ENCODE peak calls at places on chromosomes 1 and 21, in six cellular contexts. U is NCI-H1417; P is CD4-positive, alpha-beta T cell; B is NCI-H774; E is stromal cell of bone marrow; N is Kasumi-1. I is an unnamed sample.
A peak's percentile ranks its signal among the peaks of the same experiment; 100 is the strongest.

GRCh38 chr1:110555807-110556470 is 37.0 kb upstream of the KCNA10 start:
- DNase-seq in P (no peak), N (no peak), U (no peak), B (no peak), E (no peak), I (no peak)

GRCh38 chr1:7826363-7826762 is 26.5 kb downstream of the UTS2 start:
- DNase-seq in B (no peak), N (no peak), U (no peak), E (no peak), P (no peak), I (no peak)

GRCh38 chr1:194707074-194707473 is 1520.7 kb upstream of the B3GALT2 start:
- DNase-seq in P (no peak), N (no peak), B (no peak), E (no peak), U (no peak), I (no peak)

GRCh38 chr1:87045757-87046422 is 131.5 kb downstream of the HS2ST1 start:
- DNase-seq in U (no peak), P (peak; percentile 49), N (no peak), E (no peak), B (no peak), I (no peak)

GRCh38 chr1:31421404-31422040 is 8.5 kb downstream of the SERINC2 start:
- DNase-seq in E (no peak), B (no peak), U (no peak), N (peak; percentile 59), P (no peak), I (no peak)

GRCh38 chr1:228009828-228010775 is 3.3 kb downstream of the WNT3A start:
- DNase-seq in U (no peak), B (no peak), E (no peak), P (no peak), N (no peak), I (no peak)

GRCh38 chr21:17784604-17785402 is 34.4 kb downstream of the C21orf91 start:
- DNase-seq in B (no peak), U (no peak), N (peak; percentile 20), E (no peak), P (no peak), I (no peak)

GRCh38 chr1:38527373-38527966 is 332.1 kb downstream of the RRAGC start:
- DNase-seq in B (no peak), E (no peak), N (no peak), P (peak; percentile 13), U (no peak), I (no peak)

GRCh38 chr1:1430114-1430982 is 5.1 kb upstream of the VWA1 start:
- DNase-seq in P (no peak), N (no peak), U (no peak), E (peak; percentile 30), B (no peak), I (peak; percentile 97)

GRCh38 chr1:146032613-146033219 is 11.2 kb upstream of the HJV start:
- DNase-seq in E (peak; percentile 38), B (no peak), N (peak; percentile 63), U (peak; percentile 31), P (no peak), I (no peak)

GRCh38 chr1:68811806-68812205 is 314.9 kb upstream of the DEPDC1 start:
- DNase-seq in N (no peak), U (peak; percentile 32), P (no peak), E (no peak), B (peak; percentile 6), I (no peak)

GRCh38 chr1:53393325-53393792 is 65.5 kb upstream of the LRP8 start:
- DNase-seq in U (peak; percentile 59), P (peak; percentile 63), E (peak; percentile 51), N (peak; percentile 47), B (peak; percentile 58), I (peak; percentile 3)

GRCh38 chr1:219296916-219297315 is 123.2 kb downstream of the LYPLAL1 start:
- DNase-seq in U (no peak), B (no peak), P (no peak), N (no peak), E (no peak), I (no peak)

GRCh38 chr1:71464016-71464415 is 383.2 kb upstream of the ZRANB2 start:
- DNase-seq in N (no peak), B (no peak), E (peak; percentile 13), U (no peak), P (no peak), I (no peak)

GRCh38 chr1:44423706-44424546 is 18.9 kb downstream of the RNF220 start:
- DNase-seq in B (no peak), N (peak; percentile 99), U (no peak), P (no peak), E (peak; percentile 63), I (no peak)

GRCh38 chr1:92291372-92291999 is 7.3 kb downstream of the GLMN start:
- DNase-seq in U (peak; percentile 28), B (no peak), P (no peak), N (peak; percentile 87), E (peak; percentile 50), I (peak; percentile 25)

GRCh38 chr1:94039514-94039870 is 81.5 kb downstream of the ABCA4 start:
- DNase-seq in B (peak; percentile 45), U (peak; percentile 64), N (peak; percentile 49), P (peak; percentile 26), E (peak; percentile 27), I (peak; percentile 50)

GRCh38 chr1:205680073-205680851 is at the start of gene SLC45A3:
- DNase-seq in B (peak; percentile 53), U (peak; percentile 39), N (peak; percentile 51), P (peak; percentile 31), E (no peak), I (no peak)

GRCh38 chr1:71490432-71490831 is 409.6 kb upstream of the ZRANB2 start:
- DNase-seq in E (no peak), U (no peak), P (no peak), N (no peak), B (no peak), I (no peak)

GRCh38 chr1:203408485-203409229 is 57.7 kb upstream of the FMOD start:
- DNase-seq in E (peak; percentile 81), B (no peak), N (no peak), U (no peak), P (no peak), I (no peak)

GRCh38 chr21:16424331-16424749 is 694.6 kb downstream of the USP25 start:
- DNase-seq in B (no peak), U (no peak), E (no peak), N (no peak), P (no peak), I (no peak)

GRCh38 chr1:200535605-200536004 is 84.9 kb downstream of the KIF14 start:
- DNase-seq in E (no peak), U (peak; percentile 22), N (peak; percentile 3), P (peak; percentile 2), B (no peak), I (no peak)

GRCh38 chr1:27394282-27394658 is 1.8 kb downstream of the GPR3 start:
- DNase-seq in P (no peak), U (no peak), N (no peak), E (no peak), B (no peak), I (no peak)

GRCh38 chr1:53678507-53678906 is 60.5 kb downstream of the GLIS1 start:
- DNase-seq in B (no peak), N (no peak), P (no peak), E (no peak), U (no peak), I (no peak)

GRCh38 chr1:234589854-234590620 is 19.9 kb downstream of the IRF2BP2 start:
- DNase-seq in U (no peak), E (no peak), N (no peak), P (no peak), B (no peak), I (no peak)

GRCh38 chr1:244388961-244389360 is 62.7 kb downstream of the ADSS2 start:
- DNase-seq in N (no peak), U (no peak), E (no peak), B (no peak), P (no peak), I (no peak)